ENCODE peak calls at places on chromosomes 6 and 20, in seven cellular contexts. One of them, this sample, is unnamed.

GRCh38 chr6:128097019-128097418 is 196.2 kb upstream of the THEMIS start:
- DNase-seq in tibial artery: no peak
- DNase-seq in CD4-positive, alpha-beta T cell: no peak
- DNase-seq in body of pancreas: no peak
- DNase-seq in progenitor cell of endocrine pancreas: no peak
- DNase-seq in AG04450: no peak
- DNase-seq in AG04449: no peak
- DNase-seq in this sample: no peak

GRCh38 chr6:144362042-144363018 is 77.2 kb downstream of the UTRN start:
- DNase-seq in tibial artery: no peak
- DNase-seq in CD4-positive, alpha-beta T cell: no peak
- DNase-seq in body of pancreas: peak
- DNase-seq in progenitor cell of endocrine pancreas: no peak
- DNase-seq in AG04450: no peak
- DNase-seq in AG04449: no peak
- DNase-seq in this sample: no peak

GRCh38 chr6:14412026-14412425 is 294.5 kb downstream of the CD83 start:
- DNase-seq in tibial artery: no peak
- DNase-seq in CD4-positive, alpha-beta T cell: no peak
- DNase-seq in body of pancreas: no peak
- DNase-seq in progenitor cell of endocrine pancreas: no peak
- DNase-seq in AG04450: no peak
- DNase-seq in AG04449: no peak
- DNase-seq in this sample: no peak

GRCh38 chr20:56656632-56657031 is 27.5 kb downstream of the TFAP2C start:
- DNase-seq in tibial artery: no peak
- DNase-seq in CD4-positive, alpha-beta T cell: no peak
- DNase-seq in body of pancreas: no peak
- DNase-seq in progenitor cell of endocrine pancreas: no peak
- DNase-seq in AG04450: no peak
- DNase-seq in AG04449: no peak
- DNase-seq in this sample: no peak

GRCh38 chr20:1932971-1933370 is 37.8 kb downstream of the SIRPA start:
- DNase-seq in tibial artery: no peak
- DNase-seq in CD4-positive, alpha-beta T cell: no peak
- DNase-seq in body of pancreas: no peak
- DNase-seq in progenitor cell of endocrine pancreas: no peak
- DNase-seq in AG04450: no peak
- DNase-seq in AG04449: no peak
- DNase-seq in this sample: no peak

GRCh38 chr20:59752704-59753460 is 148.5 kb downstream of the PHACTR3 start:
- DNase-seq in tibial artery: no peak
- DNase-seq in CD4-positive, alpha-beta T cell: no peak
- DNase-seq in body of pancreas: no peak
- DNase-seq in progenitor cell of endocrine pancreas: no peak
- DNase-seq in AG04450: no peak
- DNase-seq in AG04449: no peak
- DNase-seq in this sample: no peak

GRCh38 chr6:113104546-113105325 is 752.4 kb upstream of the MARCKS start:
- DNase-seq in tibial artery: no peak
- DNase-seq in CD4-positive, alpha-beta T cell: no peak
- DNase-seq in body of pancreas: no peak
- DNase-seq in progenitor cell of endocrine pancreas: no peak
- DNase-seq in AG04450: no peak
- DNase-seq in AG04449: no peak
- DNase-seq in this sample: no peak

GRCh38 chr6:84641076-84641475 is 123.3 kb downstream of the TBX18 start:
- DNase-seq in tibial artery: no peak
- DNase-seq in CD4-positive, alpha-beta T cell: no peak
- DNase-seq in body of pancreas: no peak
- DNase-seq in progenitor cell of endocrine pancreas: no peak
- DNase-seq in AG04450: no peak
- DNase-seq in AG04449: no peak
- DNase-seq in this sample: no peak

GRCh38 chr6:7262746-7263335 is 50.2 kb downstream of the SSR1 start:
- DNase-seq in tibial artery: peak
- DNase-seq in CD4-positive, alpha-beta T cell: no peak
- DNase-seq in body of pancreas: no peak
- DNase-seq in progenitor cell of endocrine pancreas: no peak
- DNase-seq in AG04450: no peak
- DNase-seq in AG04449: no peak
- DNase-seq in this sample: no peak

GRCh38 chr6:136586295-136586694 is 36.1 kb upstream of the MAP7 start:
- DNase-seq in tibial artery: no peak
- DNase-seq in CD4-positive, alpha-beta T cell: no peak
- DNase-seq in body of pancreas: no peak
- DNase-seq in progenitor cell of endocrine pancreas: no peak
- DNase-seq in AG04450: peak
- DNase-seq in AG04449: peak
- DNase-seq in this sample: no peak

GRCh38 chr20:47765715-47766594 is 19.3 kb downstream of the SULF2 start:
- DNase-seq in tibial artery: no peak
- DNase-seq in CD4-positive, alpha-beta T cell: no peak
- DNase-seq in body of pancreas: no peak
- DNase-seq in progenitor cell of endocrine pancreas: no peak
- DNase-seq in AG04450: no peak
- DNase-seq in AG04449: no peak
- DNase-seq in this sample: no peak

GRCh38 chr6:43904311-43905123 is 134.5 kb downstream of the VEGFA start:
- DNase-seq in tibial artery: no peak
- DNase-seq in CD4-positive, alpha-beta T cell: no peak
- DNase-seq in body of pancreas: no peak
- DNase-seq in progenitor cell of endocrine pancreas: no peak
- DNase-seq in AG04450: no peak
- DNase-seq in AG04449: no peak
- DNase-seq in this sample: no peak

GRCh38 chr6:67766061-67766460 is 869.0 kb upstream of the ADGRB3 start:
- DNase-seq in tibial artery: no peak
- DNase-seq in CD4-positive, alpha-beta T cell: no peak
- DNase-seq in body of pancreas: no peak
- DNase-seq in progenitor cell of endocrine pancreas: no peak
- DNase-seq in AG04450: no peak
- DNase-seq in AG04449: no peak
- DNase-seq in this sample: no peak

GRCh38 chr6:6556738-6557503 is 31.6 kb upstream of the LY86 start:
- DNase-seq in tibial artery: no peak
- DNase-seq in CD4-positive, alpha-beta T cell: peak
- DNase-seq in body of pancreas: peak
- DNase-seq in progenitor cell of endocrine pancreas: peak
- DNase-seq in AG04450: no peak
- DNase-seq in AG04449: no peak
- DNase-seq in this sample: peak

GRCh38 chr6:18352842-18353241 is 34.3 kb upstream of the RNF144B start:
- DNase-seq in tibial artery: no peak
- DNase-seq in CD4-positive, alpha-beta T cell: no peak
- DNase-seq in body of pancreas: no peak
- DNase-seq in progenitor cell of endocrine pancreas: no peak
- DNase-seq in AG04450: no peak
- DNase-seq in AG04449: no peak
- DNase-seq in this sample: no peak

GRCh38 chr6:139988702-139989101 is 614.3 kb upstream of the CITED2 start:
- DNase-seq in tibial artery: no peak
- DNase-seq in CD4-positive, alpha-beta T cell: no peak
- DNase-seq in body of pancreas: no peak
- DNase-seq in progenitor cell of endocrine pancreas: no peak
- DNase-seq in AG04450: no peak
- DNase-seq in AG04449: no peak
- DNase-seq in this sample: no peak

GRCh38 chr6:166712554-166713228 is 85.6 kb upstream of the RPS6KA2 start:
- DNase-seq in tibial artery: no peak
- DNase-seq in CD4-positive, alpha-beta T cell: no peak
- DNase-seq in body of pancreas: no peak
- DNase-seq in progenitor cell of endocrine pancreas: no peak
- DNase-seq in AG04450: no peak
- DNase-seq in AG04449: no peak
- DNase-seq in this sample: no peak

GRCh38 chr6:35177586-35177985 is 36.2 kb upstream of the SCUBE3 start:
- DNase-seq in tibial artery: no peak
- DNase-seq in CD4-positive, alpha-beta T cell: no peak
- DNase-seq in body of pancreas: no peak
- DNase-seq in progenitor cell of endocrine pancreas: no peak
- DNase-seq in AG04450: no peak
- DNase-seq in AG04449: no peak
- DNase-seq in this sample: no peak

GRCh38 chr6:1076531-1077453 is 235.1 kb upstream of the FOXQ1 start:
- DNase-seq in tibial artery: no peak
- DNase-seq in CD4-positive, alpha-beta T cell: no peak
- DNase-seq in body of pancreas: no peak
- DNase-seq in progenitor cell of endocrine pancreas: no peak
- DNase-seq in AG04450: no peak
- DNase-seq in AG04449: no peak
- DNase-seq in this sample: no peak

GRCh38 chr6:152566040-152566875 is 70.9 kb downstream of the SYNE1 start:
- DNase-seq in tibial artery: no peak
- DNase-seq in CD4-positive, alpha-beta T cell: no peak
- DNase-seq in body of pancreas: no peak
- DNase-seq in progenitor cell of endocrine pancreas: no peak
- DNase-seq in AG04450: no peak
- DNase-seq in AG04449: no peak
- DNase-seq in this sample: no peak

GRCh38 chr6:71190809-71191208 is 97.8 kb upstream of the OGFRL1 start:
- DNase-seq in tibial artery: no peak
- DNase-seq in CD4-positive, alpha-beta T cell: no peak
- DNase-seq in body of pancreas: no peak
- DNase-seq in progenitor cell of endocrine pancreas: no peak
- DNase-seq in AG04450: no peak
- DNase-seq in AG04449: no peak
- DNase-seq in this sample: no peak

GRCh38 chr20:44827401-44827800 is 17.1 kb upstream of the RIMS4 start:
- DNase-seq in tibial artery: no peak
- DNase-seq in CD4-positive, alpha-beta T cell: no peak
- DNase-seq in body of pancreas: no peak
- DNase-seq in progenitor cell of endocrine pancreas: no peak
- DNase-seq in AG04450: no peak
- DNase-seq in AG04449: no peak
- DNase-seq in this sample: no peak

GRCh38 chr6:36839819-36840379 is 655 bp upstream of the CPNE5 start:
- DNase-seq in tibial artery: no peak
- DNase-seq in CD4-positive, alpha-beta T cell: peak
- DNase-seq in body of pancreas: peak
- DNase-seq in progenitor cell of endocrine pancreas: peak
- DNase-seq in AG04450: no peak
- DNase-seq in AG04449: no peak
- DNase-seq in this sample: no peak

GRCh38 chr6:68296126-68296525 is 339.0 kb upstream of the ADGRB3 start:
- DNase-seq in tibial artery: no peak
- DNase-seq in CD4-positive, alpha-beta T cell: no peak
- DNase-seq in body of pancreas: no peak
- DNase-seq in progenitor cell of endocrine pancreas: no peak
- DNase-seq in AG04450: no peak
- DNase-seq in AG04449: no peak
- DNase-seq in this sample: no peak

GRCh38 chr6:93745306-93745705 is 325.9 kb upstream of the EPHA7 start:
- DNase-seq in tibial artery: no peak
- DNase-seq in CD4-positive, alpha-beta T cell: no peak
- DNase-seq in body of pancreas: no peak
- DNase-seq in progenitor cell of endocrine pancreas: no peak
- DNase-seq in AG04450: no peak
- DNase-seq in AG04449: no peak
- DNase-seq in this sample: no peak
- TF ChIP-seq CTCF in tibial artery: no peak
- TF ChIP-seq CTCF in CD4-positive, alpha-beta T cell: no peak
- TF ChIP-seq CTCF in body of pancreas: no peak
- TF ChIP-seq CTCF in progenitor cell of endocrine pancreas: no peak
- TF ChIP-seq CTCF in AG04450: no peak
- TF ChIP-seq CTCF in AG04449: no peak
- TF ChIP-seq CTCF in this sample: no peak

GRCh38 chr6:150741633-150742200 is 123.8 kb upstream of the MTHFD1L start:
- DNase-seq in tibial artery: no peak
- DNase-seq in CD4-positive, alpha-beta T cell: no peak
- DNase-seq in body of pancreas: peak
- DNase-seq in progenitor cell of endocrine pancreas: no peak
- DNase-seq in AG04450: no peak
- DNase-seq in AG04449: no peak
- DNase-seq in this sample: no peak
- TF ChIP-seq CTCF in tibial artery: no peak
- TF ChIP-seq CTCF in CD4-positive, alpha-beta T cell: no peak
- TF ChIP-seq CTCF in body of pancreas: no peak
- TF ChIP-seq CTCF in progenitor cell of endocrine pancreas: peak
- TF ChIP-seq CTCF in AG04450: peak
- TF ChIP-seq CTCF in AG04449: no peak
- TF ChIP-seq CTCF in this sample: peak

GRCh38 chr6:73542882-73543281 is 22.1 kb upstream of the EEF1A1 start:
- DNase-seq in tibial artery: no peak
- DNase-seq in CD4-positive, alpha-beta T cell: no peak
- DNase-seq in body of pancreas: no peak
- DNase-seq in progenitor cell of endocrine pancreas: no peak
- DNase-seq in AG04450: no peak
- DNase-seq in AG04449: no peak
- DNase-seq in this sample: no peak

GRCh38 chr6:73547046-73547445 is 26.2 kb upstream of the EEF1A1 start:
- DNase-seq in tibial artery: no peak
- DNase-seq in CD4-positive, alpha-beta T cell: no peak
- DNase-seq in body of pancreas: no peak
- DNase-seq in progenitor cell of endocrine pancreas: no peak
- DNase-seq in AG04450: no peak
- DNase-seq in AG04449: no peak
- DNase-seq in this sample: no peak

GRCh38 chr6:73548458-73549446 is 27.9 kb upstream of the EEF1A1 start:
- DNase-seq in tibial artery: no peak
- DNase-seq in CD4-positive, alpha-beta T cell: no peak
- DNase-seq in body of pancreas: no peak
- DNase-seq in progenitor cell of endocrine pancreas: no peak
- DNase-seq in AG04450: no peak
- DNase-seq in AG04449: no peak
- DNase-seq in this sample: no peak
- TF ChIP-seq CTCF in tibial artery: no peak
- TF ChIP-seq CTCF in CD4-positive, alpha-beta T cell: no peak
- TF ChIP-seq CTCF in body of pancreas: no peak
- TF ChIP-seq CTCF in progenitor cell of endocrine pancreas: no peak
- TF ChIP-seq CTCF in AG04450: no peak
- TF ChIP-seq CTCF in AG04449: no peak
- TF ChIP-seq CTCF in this sample: no peak

DNA sequence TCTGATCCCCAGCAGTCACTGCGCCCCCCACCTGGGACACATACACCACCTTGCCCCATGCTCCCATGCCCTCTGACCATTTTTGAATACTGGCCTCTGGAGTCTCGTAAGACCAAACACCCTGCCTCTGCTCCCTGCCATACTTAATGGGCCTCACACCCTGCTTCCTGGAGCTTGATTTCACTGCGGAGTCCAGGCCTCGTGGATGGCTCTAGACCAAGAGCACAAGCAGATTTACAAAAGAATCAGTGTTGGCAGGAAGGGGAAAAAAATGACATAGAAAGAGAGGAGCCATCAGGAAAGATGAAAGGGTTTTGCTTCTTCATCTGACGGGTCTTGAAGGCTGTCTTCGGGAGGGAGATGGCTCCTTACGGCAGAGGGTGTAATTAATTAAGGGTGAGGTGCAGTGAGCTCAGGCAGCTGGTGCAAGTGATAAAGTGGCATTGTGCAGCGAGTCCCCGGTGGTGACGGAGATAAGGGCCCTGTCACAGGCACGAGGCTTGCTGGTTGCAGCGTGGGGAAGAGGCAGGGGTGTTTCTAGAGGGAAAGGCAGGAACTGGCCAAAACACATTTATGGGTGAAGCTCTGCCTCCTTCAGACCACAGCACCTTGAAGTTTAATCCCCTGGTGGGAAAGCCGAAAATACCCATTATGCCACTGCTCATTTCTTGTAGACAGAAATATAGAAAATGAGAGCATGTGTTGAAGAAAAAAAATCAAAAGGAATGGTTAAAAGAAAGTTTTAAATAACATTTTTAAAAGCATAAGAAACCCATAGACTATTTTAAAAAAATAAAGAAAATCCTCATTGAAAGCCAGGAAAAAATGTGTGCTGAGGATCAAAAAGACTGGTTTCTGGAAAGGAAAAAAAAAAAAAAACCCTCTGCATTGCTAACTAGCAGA is 128.6 kb upstream of the LRFN2 start:
- DNase-seq in tibial artery: no peak
- DNase-seq in CD4-positive, alpha-beta T cell: no peak
- DNase-seq in body of pancreas: no peak
- DNase-seq in progenitor cell of endocrine pancreas: no peak
- DNase-seq in AG04450: no peak
- DNase-seq in AG04449: no peak
- DNase-seq in this sample: no peak
- TF ChIP-seq CTCF in tibial artery: no peak
- TF ChIP-seq CTCF in CD4-positive, alpha-beta T cell: no peak
- TF ChIP-seq CTCF in body of pancreas: no peak
- TF ChIP-seq CTCF in progenitor cell of endocrine pancreas: no peak
- TF ChIP-seq CTCF in AG04450: no peak
- TF ChIP-seq CTCF in AG04449: no peak
- TF ChIP-seq CTCF in this sample: no peak

This sample was measured in D721Med.